ENCODE peak calls at places on chromosome 18, in six cellular contexts. J is SK-N-SH, C is A549, E is H1, K is GM12878, Y is HepG2. T is an unnamed sample.

GRCh38 chr18:60895181-60895580 is 438.0 kb upstream of the CDH20 start:
- DNase-seq in J (no peak), C (no peak), E (no peak), K (no peak), Y (no peak), T (no peak)

GRCh38 chr18:80112623-80113248 is 3.7 kb downstream of the ADNP2 start:
- DNase-seq in J (no peak), C (no peak), E (no peak), K (no peak), Y (peak; percentile 29), T (peak; percentile 30)

GRCh38 chr18:45670281-45670962 is 53.6 kb upstream of the SLC14A1 start:
- DNase-seq in J (no peak), C (no peak), E (no peak), K (no peak), Y (no peak), T (peak; percentile 71)

GRCh38 chr18:65352183-65352582 is 398.6 kb upstream of the CDH7 start:
- DNase-seq in J (no peak), C (no peak), E (no peak), K (no peak), Y (no peak), T (no peak)

GRCh38 chr18:62329676-62330454 is 4.8 kb downstream of the TNFRSF11A start:
- DNase-seq in J (no peak), C (no peak), E (peak; percentile 46), K (no peak), Y (peak; percentile 52), T (no peak)

GRCh38 chr18:48902856-48903601 is 47.7 kb downstream of the SMAD7 start:
- DNase-seq in J (no peak), C (no peak), E (no peak), K (no peak), Y (peak; percentile 67), T (peak; percentile 30)

GRCh38 chr18:37425182-37425581 is 140.4 kb downstream of the CELF4 start:
- DNase-seq in J (no peak), C (no peak), E (no peak), K (no peak), Y (no peak), T (no peak)

GRCh38 chr18:2978626-2979025 is 34.3 kb downstream of the LPIN2 start:
- DNase-seq in J (no peak), C (peak; percentile 21), E (no peak), K (no peak), Y (no peak), T (no peak)

GRCh38 chr18:27483266-27483665 is 298.2 kb upstream of the CHST9 start:
- DNase-seq in J (no peak), C (no peak), E (no peak), K (no peak), Y (no peak), T (no peak)

GRCh38 chr18:38545071-38545470 is 979.5 kb upstream of the CELF4 start:
- DNase-seq in J (no peak), C (no peak), E (peak; percentile 52), K (no peak), Y (peak; percentile 24), T (peak; percentile 5)

GRCh38 chr18:79903071-79903635 is 48.3 kb downstream of the SLC66A2 start:
- DNase-seq in J (no peak), C (no peak), E (peak; percentile 36), K (no peak), Y (no peak), T (no peak)

GRCh38 chr18:67475673-67476072 is 40.8 kb downstream of the DSEL start:
- DNase-seq in J (no peak), C (no peak), E (no peak), K (no peak), Y (no peak), T (no peak)

GRCh38 chr18:5488844-5489243 is 55.0 kb downstream of the EPB41L3 start:
- DNase-seq in J (no peak), C (no peak), E (no peak), K (no peak), Y (peak; percentile 3), T (no peak)

DNA sequence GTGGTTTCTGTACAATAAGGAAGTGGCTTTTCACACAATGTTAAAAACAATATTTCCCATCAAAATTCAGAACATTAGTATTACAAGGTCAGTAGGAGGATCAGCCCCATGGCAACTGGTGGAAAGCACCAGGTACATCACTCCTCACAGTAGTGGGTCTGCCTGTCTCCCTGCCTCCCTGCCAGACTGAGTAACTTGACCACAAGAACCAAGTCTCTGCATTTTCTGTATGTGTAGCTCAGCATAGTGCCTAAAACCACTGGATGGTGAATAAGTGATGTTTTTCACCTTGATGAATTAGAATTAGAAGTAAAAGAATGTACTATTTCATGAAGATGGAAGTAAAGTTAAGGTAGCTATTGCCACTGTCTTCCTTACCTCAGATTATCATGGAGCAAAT is 4.1 kb upstream of the WDR7 start:
- DNase-seq in J (no peak), C (no peak), E (no peak), K (no peak), Y (no peak), T (no peak)
- TF ChIP-seq CHD2 in J (no peak), C (no peak), E (no peak), K (no peak), Y (no peak), T (no peak)

GRCh38 chr18:36129300-36130038 is at the start of the genes ELP2 and SLC39A6:
- DNase-seq in J (peak; percentile 99), C (peak; percentile 83), E (peak; percentile 98), K (peak; percentile 76), Y (peak; percentile 91), T (peak; percentile 99)

GRCh38 chr18:36127866-36128845 is 984 bp downstream of the SLC39A6 start:
- DNase-seq in J (peak; percentile 47), C (no peak), E (no peak), K (no peak), Y (peak; percentile 23), T (peak; percentile 39)

GRCh38 chr18:36130883-36131653 is 1.4 kb downstream of the ELP2 start:
- DNase-seq in J (peak; percentile 9), C (no peak), E (no peak), K (no peak), Y (no peak), T (peak; percentile 24)

GRCh38 chr18:36130039-36130831 is 536 bp downstream of the ELP2 start:
- DNase-seq in J (peak; percentile 22), C (no peak), E (no peak), K (no peak), Y (no peak), T (peak; percentile 51)

DNA sequence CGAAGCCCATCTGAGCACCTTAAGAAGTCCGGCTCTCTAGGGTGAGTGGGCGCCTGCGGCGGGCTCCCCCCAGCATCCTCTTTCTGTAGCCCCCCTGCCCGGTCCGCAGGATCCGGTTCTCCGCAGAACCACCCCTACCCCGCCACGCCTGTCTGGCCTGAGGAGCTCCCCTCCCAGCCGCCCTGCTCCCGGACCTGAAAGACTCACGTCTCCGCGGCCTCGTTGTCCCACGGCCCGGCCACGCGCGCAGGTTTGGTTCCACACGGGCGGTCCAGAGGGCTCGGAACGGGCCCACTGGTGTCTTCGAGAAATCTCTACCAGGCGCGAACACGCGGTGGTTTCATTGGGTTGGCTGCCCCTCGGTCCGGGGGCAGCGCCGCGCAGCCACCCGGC is 237 bp downstream of the SLC39A6 start:
- DNase-seq in J (no peak), C (no peak), E (no peak), K (no peak), Y (no peak), T (no peak)
- TF ChIP-seq CHD2 in J (no peak), C (no peak), E (no peak), K (no peak), Y (no peak), T (no peak)

GRCh38 chr18:58176915-58177717 is 133.1 kb downstream of the NEDD4L start:
- DNase-seq in J (no peak), C (no peak), E (peak; percentile 43), K (no peak), Y (no peak), T (no peak)
- TF ChIP-seq CHD2 in J (no peak), C (no peak), E (no peak), K (no peak), Y (no peak), T (no peak)

DNA sequence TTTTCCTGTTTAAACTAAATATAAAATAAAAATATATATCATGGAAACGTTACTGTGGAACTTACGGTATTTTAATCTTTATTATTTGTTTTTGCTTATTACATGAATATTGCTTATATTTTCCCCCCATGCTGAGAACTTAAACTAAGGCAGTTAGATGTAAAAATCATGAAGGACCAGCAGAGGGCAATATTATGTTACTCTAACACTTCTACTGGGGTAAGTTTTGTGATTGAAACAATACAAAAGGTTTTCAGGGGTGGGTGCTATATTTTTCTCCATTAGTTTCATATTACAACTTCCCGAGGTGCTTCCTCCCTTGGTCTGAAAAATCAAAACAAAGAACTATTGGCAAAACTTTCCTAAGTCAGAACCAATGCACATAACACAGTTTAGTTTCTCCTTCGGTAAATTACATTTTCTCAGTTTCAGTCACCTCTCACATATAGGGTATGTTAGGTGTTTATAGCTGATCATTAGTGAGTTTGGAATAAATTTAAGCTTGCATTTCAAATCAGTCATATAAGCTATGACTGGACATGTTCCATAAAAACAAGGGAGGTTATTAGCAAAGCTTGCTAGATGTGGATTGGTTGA is 54.8 kb downstream of the ZNF407 start:
- DNase-seq in J (peak; percentile 47), C (peak; percentile 19), E (no peak), K (no peak), Y (peak; percentile 33), T (peak; percentile 12)
- TF ChIP-seq CHD2 in J (no peak), C (no peak), E (no peak), K (no peak), Y (no peak), T (no peak)

GRCh38 chr18:74725690-74726089 is 128.0 kb downstream of the ZNF407 start:
- DNase-seq in J (no peak), C (no peak), E (no peak), K (no peak), Y (no peak), T (no peak)

GRCh38 chr18:74722237-74722636 is 124.6 kb downstream of the ZNF407 start:
- DNase-seq in J (no peak), C (no peak), E (no peak), K (no peak), Y (no peak), T (no peak)

GRCh38 chr18:74718312-74718711 is 120.6 kb downstream of the ZNF407 start:
- DNase-seq in J (no peak), C (no peak), E (no peak), K (no peak), Y (peak; percentile 14), T (no peak)

GRCh38 chr18:74728586-74728985 is 130.9 kb downstream of the ZNF407 start:
- DNase-seq in J (no peak), C (no peak), E (no peak), K (no peak), Y (no peak), T (no peak)

GRCh38 chr18:74724186-74724585 is 126.5 kb downstream of the ZNF407 start:
- DNase-seq in J (no peak), C (no peak), E (no peak), K (no peak), Y (no peak), T (no peak)
- TF ChIP-seq CHD2 in J (no peak), C (no peak), E (no peak), K (no peak), Y (no peak), T (no peak)